ENCODE peak calls at places on chromosomes 1 and 21, in eight cellular contexts. One of them, this sample, is unnamed.

GRCh38 chr1:178461676-178462075 is 35.1 kb downstream of the CLEC20A start:
- DNase-seq in IMR-90: no peak
- DNase-seq in fibroblast of lung: peak; percentile 6
- DNase-seq in tibial artery: no peak
- DNase-seq in A549: no peak
- DNase-seq in effector memory CD4-positive, alpha-beta T cell: no peak
- DNase-seq in left lung: no peak
- DNase-seq in GM23338: no peak
- DNase-seq in this sample: no peak

GRCh38 chr1:208047975-208048374 is 137.1 kb upstream of the CD34 start:
- DNase-seq in IMR-90: no peak
- DNase-seq in fibroblast of lung: peak; percentile 40
- DNase-seq in tibial artery: peak; percentile 65
- DNase-seq in A549: no peak
- DNase-seq in effector memory CD4-positive, alpha-beta T cell: no peak
- DNase-seq in left lung: peak; percentile 65
- DNase-seq in GM23338: no peak
- DNase-seq in this sample: peak; percentile 84

GRCh38 chr1:9630331-9631081 is 21.0 kb upstream of the PIK3CD start:
- DNase-seq in IMR-90: no peak
- DNase-seq in fibroblast of lung: no peak
- DNase-seq in tibial artery: no peak
- DNase-seq in A549: no peak
- DNase-seq in effector memory CD4-positive, alpha-beta T cell: no peak
- DNase-seq in left lung: no peak
- DNase-seq in GM23338: no peak
- DNase-seq in this sample: no peak

GRCh38 chr1:204377800-204378608 is 18.3 kb upstream of the PLEKHA6 start:
- DNase-seq in IMR-90: no peak
- DNase-seq in fibroblast of lung: peak; percentile 21
- DNase-seq in tibial artery: no peak
- DNase-seq in A549: peak; percentile 64
- DNase-seq in effector memory CD4-positive, alpha-beta T cell: peak; percentile 24
- DNase-seq in left lung: peak; percentile 89
- DNase-seq in GM23338: peak; percentile 83
- DNase-seq in this sample: no peak

GRCh38 chr1:63861055-63861691 is 87.4 kb downstream of the ROR1 start:
- DNase-seq in IMR-90: no peak
- DNase-seq in fibroblast of lung: no peak
- DNase-seq in tibial artery: peak; percentile 35
- DNase-seq in A549: no peak
- DNase-seq in effector memory CD4-positive, alpha-beta T cell: no peak
- DNase-seq in left lung: no peak
- DNase-seq in GM23338: no peak
- DNase-seq in this sample: no peak

GRCh38 chr1:196034080-196034706 is 574.0 kb downstream of the KCNT2 start:
- DNase-seq in IMR-90: no peak
- DNase-seq in fibroblast of lung: no peak
- DNase-seq in tibial artery: no peak
- DNase-seq in A549: no peak
- DNase-seq in effector memory CD4-positive, alpha-beta T cell: no peak
- DNase-seq in left lung: no peak
- DNase-seq in GM23338: peak; percentile 54
- DNase-seq in this sample: no peak

GRCh38 chr1:70992521-70992920 is 55.1 kb downstream of the PTGER3 start:
- DNase-seq in IMR-90: no peak
- DNase-seq in fibroblast of lung: no peak
- DNase-seq in tibial artery: no peak
- DNase-seq in A549: no peak
- DNase-seq in effector memory CD4-positive, alpha-beta T cell: no peak
- DNase-seq in left lung: no peak
- DNase-seq in GM23338: no peak
- DNase-seq in this sample: no peak

GRCh38 chr1:220785166-220786056 is 1.3 kb upstream of the MTARC1 start:
- DNase-seq in IMR-90: no peak
- DNase-seq in fibroblast of lung: no peak
- DNase-seq in tibial artery: no peak
- DNase-seq in A549: no peak
- DNase-seq in effector memory CD4-positive, alpha-beta T cell: no peak
- DNase-seq in left lung: no peak
- DNase-seq in GM23338: no peak
- DNase-seq in this sample: no peak

GRCh38 chr21:43851593-43851992 is 13.4 kb upstream of the AGPAT3 start:
- DNase-seq in IMR-90: no peak
- DNase-seq in fibroblast of lung: no peak
- DNase-seq in tibial artery: no peak
- DNase-seq in A549: no peak
- DNase-seq in effector memory CD4-positive, alpha-beta T cell: no peak
- DNase-seq in left lung: peak; percentile 25
- DNase-seq in GM23338: no peak
- DNase-seq in this sample: no peak

GRCh38 chr1:231814536-231814935 is 187.9 kb downstream of the DISC1 start:
- DNase-seq in IMR-90: no peak
- DNase-seq in fibroblast of lung: no peak
- DNase-seq in tibial artery: no peak
- DNase-seq in A549: no peak
- DNase-seq in effector memory CD4-positive, alpha-beta T cell: no peak
- DNase-seq in left lung: no peak
- DNase-seq in GM23338: no peak
- DNase-seq in this sample: no peak

DNA sequence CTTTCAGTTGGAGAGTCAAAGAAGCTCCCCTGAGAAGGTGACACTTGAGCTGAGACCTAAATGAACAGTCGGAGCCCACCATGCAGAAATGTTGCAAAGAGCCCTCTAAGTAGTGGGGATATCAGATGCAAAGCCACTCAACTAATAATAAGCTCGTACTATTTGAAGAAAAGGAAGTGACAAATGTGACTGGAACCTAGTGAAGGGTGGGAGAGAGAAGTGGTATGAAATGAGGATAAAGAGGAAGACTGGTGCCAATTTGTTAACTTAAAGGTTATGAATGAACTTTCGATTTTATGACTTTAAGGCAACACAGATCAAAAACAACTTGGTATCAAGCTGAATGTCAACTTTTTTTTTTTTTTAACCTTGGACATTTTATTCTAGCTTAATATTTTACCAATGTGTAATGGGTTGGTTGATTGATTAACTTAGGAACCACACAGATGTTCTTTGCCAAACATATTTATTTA is 14.7 kb downstream of the LYPLAL1 start:
- DNase-seq in IMR-90: no peak
- DNase-seq in fibroblast of lung: peak; percentile 41
- DNase-seq in tibial artery: no peak
- DNase-seq in A549: no peak
- DNase-seq in effector memory CD4-positive, alpha-beta T cell: no peak
- DNase-seq in left lung: no peak
- DNase-seq in GM23338: no peak
- DNase-seq in this sample: no peak
- H3K4me3 ChIP-seq in IMR-90: no peak overlapping the region
- H3K4me3 ChIP-seq in fibroblast of lung: no peak overlapping the region
- H3K4me3 ChIP-seq in tibial artery: peak overlapping the region; percentile 18
- H3K4me3 ChIP-seq in A549: peak overlapping the region; percentile 5
- H3K4me3 ChIP-seq in effector memory CD4-positive, alpha-beta T cell: no peak overlapping the region
- H3K4me3 ChIP-seq in left lung: no peak overlapping the region
- H3K4me3 ChIP-seq in GM23338: no peak overlapping the region
- H3K4me3 ChIP-seq in this sample: peak overlapping the region; percentile 46

DNA sequence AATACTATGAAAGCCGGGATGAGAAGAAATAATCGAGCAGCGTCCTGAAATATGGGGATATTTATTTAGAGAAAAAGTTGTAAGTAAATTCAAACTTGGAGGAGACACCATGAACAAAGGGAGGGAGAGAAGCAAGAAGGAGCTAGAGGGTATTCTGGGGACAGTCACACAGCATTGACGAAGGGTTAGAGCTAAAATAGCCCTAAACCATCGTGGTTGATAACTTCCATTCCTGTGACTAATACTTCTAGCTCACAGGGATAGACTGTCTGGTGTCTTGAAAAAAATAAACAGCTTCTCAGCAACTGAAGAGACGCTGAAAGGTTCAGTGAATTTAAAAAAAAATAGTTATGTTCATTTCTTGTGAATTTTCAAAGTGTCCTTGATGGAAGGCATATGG is 86.7 kb downstream of the LRRC53 start:
- DNase-seq in IMR-90: peak; percentile 65
- DNase-seq in fibroblast of lung: peak; percentile 59
- DNase-seq in tibial artery: no peak
- DNase-seq in A549: no peak
- DNase-seq in effector memory CD4-positive, alpha-beta T cell: no peak
- DNase-seq in left lung: no peak
- DNase-seq in GM23338: no peak
- DNase-seq in this sample: no peak
- H3K27ac ChIP-seq in IMR-90: peak overlapping the region; percentile 91
- H3K27ac ChIP-seq in fibroblast of lung: no peak overlapping the region
- H3K27ac ChIP-seq in tibial artery: peak overlapping the region; percentile 28
- H3K27ac ChIP-seq in A549: no peak overlapping the region
- H3K27ac ChIP-seq in effector memory CD4-positive, alpha-beta T cell: no peak overlapping the region
- H3K27ac ChIP-seq in left lung: no peak overlapping the region
- H3K27ac ChIP-seq in GM23338: no peak overlapping the region
- H3K27ac ChIP-seq in this sample: peak overlapping the region; percentile 52

DNA sequence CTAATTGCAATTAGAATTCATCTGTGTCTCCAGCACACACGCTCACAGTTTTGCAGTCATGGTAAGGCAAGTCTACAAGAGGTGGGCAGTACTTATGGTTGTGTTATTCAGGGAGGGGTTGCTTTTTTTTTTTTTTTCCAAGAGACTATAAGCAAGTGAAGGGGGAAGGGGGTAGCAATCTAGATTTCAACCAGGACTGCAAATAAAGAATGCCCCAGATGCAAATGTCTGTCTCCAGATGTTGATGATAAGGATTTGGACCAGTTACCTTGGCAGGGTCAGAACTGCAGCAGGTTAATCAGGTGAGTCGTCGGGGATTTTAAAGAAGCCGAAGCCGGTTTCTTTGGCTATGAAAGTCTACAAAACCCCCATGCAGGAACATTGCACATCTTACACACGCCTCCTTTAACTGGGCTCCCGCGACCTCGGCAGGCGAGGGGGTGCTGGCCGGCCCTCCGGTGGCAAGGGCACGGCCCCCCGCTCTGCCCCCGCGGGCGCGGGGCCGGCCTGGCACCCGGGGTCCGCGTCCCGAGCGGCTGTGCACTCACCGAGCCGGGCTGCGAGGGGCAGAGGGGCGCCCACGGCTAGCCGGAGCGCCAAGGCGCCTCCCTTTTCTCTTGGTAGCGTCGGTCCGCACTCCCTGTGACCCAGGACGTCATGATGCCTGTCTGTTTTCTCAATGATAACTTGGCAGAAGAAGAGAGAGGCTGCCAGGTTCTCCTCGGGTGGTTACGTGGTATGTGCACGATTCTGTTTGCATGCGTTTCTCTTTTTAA is 366.2 kb upstream of the ESRRG start:
- DNase-seq in IMR-90: peak; percentile 61
- DNase-seq in fibroblast of lung: peak; percentile 61
- DNase-seq in tibial artery: no peak
- DNase-seq in A549: peak; percentile 18
- DNase-seq in effector memory CD4-positive, alpha-beta T cell: no peak
- DNase-seq in left lung: peak; percentile 49
- DNase-seq in GM23338: peak; percentile 49
- DNase-seq in this sample: no peak
- H3K4me3 ChIP-seq in IMR-90: peak overlapping the region; percentile 30
- H3K4me3 ChIP-seq in fibroblast of lung: peak overlapping the region; percentile 55
- H3K4me3 ChIP-seq in tibial artery: peak overlapping the region; percentile 26
- H3K4me3 ChIP-seq in A549: peak overlapping the region; percentile 44
- H3K4me3 ChIP-seq in effector memory CD4-positive, alpha-beta T cell: no peak overlapping the region
- H3K4me3 ChIP-seq in left lung: peak overlapping the region; percentile 22
- H3K4me3 ChIP-seq in GM23338: peak overlapping the region; percentile 65
- H3K4me3 ChIP-seq in this sample: peak overlapping the region; percentile 84

DNA sequence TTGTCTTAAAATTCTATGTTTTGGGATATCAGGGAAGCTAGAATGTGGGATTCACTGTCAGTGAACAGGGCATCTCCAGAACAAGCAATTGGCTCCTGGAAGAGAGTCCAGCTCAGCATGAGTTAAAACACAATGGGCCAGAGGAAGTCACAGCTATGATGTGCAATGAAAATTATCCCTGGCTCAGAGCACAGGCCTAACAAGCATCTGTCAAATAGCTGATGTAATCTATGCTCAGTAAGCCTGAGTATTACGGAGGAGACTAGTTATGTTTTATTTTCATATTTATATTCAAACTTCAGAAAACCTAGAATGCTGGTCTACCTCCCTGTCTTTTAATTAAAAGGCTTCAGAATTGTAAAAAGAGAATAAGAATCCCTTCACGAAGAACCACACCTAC is 41.6 kb downstream of the PARP1 start:
- DNase-seq in IMR-90: peak; percentile 30
- DNase-seq in fibroblast of lung: no peak
- DNase-seq in tibial artery: no peak
- DNase-seq in A549: no peak
- DNase-seq in effector memory CD4-positive, alpha-beta T cell: no peak
- DNase-seq in left lung: no peak
- DNase-seq in GM23338: no peak
- DNase-seq in this sample: no peak
- H3K27ac ChIP-seq in IMR-90: no peak overlapping the region
- H3K27ac ChIP-seq in fibroblast of lung: no peak overlapping the region
- H3K27ac ChIP-seq in tibial artery: no peak overlapping the region
- H3K27ac ChIP-seq in A549: no peak overlapping the region
- H3K27ac ChIP-seq in effector memory CD4-positive, alpha-beta T cell: no peak overlapping the region
- H3K27ac ChIP-seq in left lung: no peak overlapping the region
- H3K27ac ChIP-seq in GM23338: no peak overlapping the region
- H3K27ac ChIP-seq in this sample: no peak overlapping the region

DNA sequence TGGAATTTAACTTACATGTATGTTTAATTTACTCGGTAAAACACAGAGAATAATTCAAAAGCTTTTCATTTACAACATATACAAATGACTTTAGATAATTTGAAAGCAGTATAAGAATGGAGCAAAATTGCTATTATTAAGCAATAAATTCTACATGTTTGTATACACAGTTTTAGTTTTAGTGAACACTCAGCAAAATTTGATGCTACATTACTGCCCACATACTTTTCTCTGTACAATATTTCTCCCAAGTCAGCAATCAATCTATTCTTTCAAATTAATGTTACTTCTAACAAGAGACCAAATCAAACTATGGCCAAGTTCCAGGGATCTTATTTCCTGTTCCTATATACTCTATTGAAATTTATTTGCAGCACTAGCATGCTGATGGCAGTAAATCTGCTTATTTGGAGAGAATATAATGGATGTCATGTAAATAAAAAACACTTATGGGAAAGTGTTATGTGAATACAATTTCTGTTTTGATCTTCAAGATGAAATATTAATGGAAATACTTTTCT is 82.6 kb upstream of the BRINP3 start:
- DNase-seq in IMR-90: no peak
- DNase-seq in fibroblast of lung: no peak
- DNase-seq in tibial artery: no peak
- DNase-seq in A549: no peak
- DNase-seq in effector memory CD4-positive, alpha-beta T cell: no peak
- DNase-seq in left lung: no peak
- DNase-seq in GM23338: no peak
- DNase-seq in this sample: no peak
- H3K4me3 ChIP-seq in IMR-90: no peak overlapping the region
- H3K4me3 ChIP-seq in fibroblast of lung: no peak overlapping the region
- H3K4me3 ChIP-seq in tibial artery: no peak overlapping the region
- H3K4me3 ChIP-seq in A549: no peak overlapping the region
- H3K4me3 ChIP-seq in effector memory CD4-positive, alpha-beta T cell: no peak overlapping the region
- H3K4me3 ChIP-seq in left lung: no peak overlapping the region
- H3K4me3 ChIP-seq in GM23338: no peak overlapping the region
- H3K4me3 ChIP-seq in this sample: no peak overlapping the region

GRCh38 chr1:228060458-228061190 is 21.9 kb upstream of the ARF1 start:
- DNase-seq in IMR-90: no peak
- DNase-seq in fibroblast of lung: peak; percentile 23
- DNase-seq in tibial artery: no peak
- DNase-seq in A549: no peak
- DNase-seq in effector memory CD4-positive, alpha-beta T cell: no peak
- DNase-seq in left lung: peak; percentile 82
- DNase-seq in GM23338: peak; percentile 90
- DNase-seq in this sample: no peak
- H3K27ac ChIP-seq in IMR-90: no peak overlapping the region
- H3K27ac ChIP-seq in fibroblast of lung: no peak overlapping the region
- H3K27ac ChIP-seq in tibial artery: no peak overlapping the region
- H3K27ac ChIP-seq in A549: peak overlapping the region; percentile 84
- H3K27ac ChIP-seq in effector memory CD4-positive, alpha-beta T cell: no peak overlapping the region
- H3K27ac ChIP-seq in left lung: peak overlapping the region; percentile 49
- H3K27ac ChIP-seq in GM23338: peak overlapping the region; percentile 19
- H3K27ac ChIP-seq in this sample: no peak overlapping the region

This sample was measured in coronary artery.